ENCODE peak calls at places on chromosomes 6 and 20, in four cellular contexts. I is A549, A is tibial artery, C is PC-3. J is an unnamed sample.

GRCh38 chr6:144266091-144266649 is 19.0 kb upstream of the UTRN start:
- DNase-seq in A (peak; percentile 80), C (peak; percentile 97), I (peak; percentile 83), J (peak; percentile 53)

GRCh38 chr6:70738028-70738427 is 70.3 kb downstream of the SMAP1 start:
- DNase-seq in C (no peak), A (no peak), I (no peak), J (no peak)

GRCh38 chr20:24620937-24621519 is 151.6 kb downstream of the SYNDIG1 start:
- DNase-seq in C (no peak), A (no peak), I (no peak), J (no peak)

GRCh38 chr6:41059569-41059968 is 6.6 kb downstream of the APOBEC2 start:
- DNase-seq in A (no peak), C (peak; percentile 27), I (no peak), J (no peak)

GRCh38 chr6:90160013-90160412 is 136.6 kb downstream of the BACH2 start:
- DNase-seq in A (no peak), I (no peak), C (no peak), J (no peak)

GRCh38 chr6:166005846-166006592 is 161.6 kb downstream of the TBXT start:
- DNase-seq in A (peak; percentile 81), C (no peak), I (peak; percentile 93), J (no peak)

GRCh38 chr6:135054238-135054574 is 416 bp downstream of the HBS1L start:
- DNase-seq in A (no peak), I (peak; percentile 13), C (peak; percentile 2), J (no peak)

GRCh38 chr6:24738732-24739131 is 19.8 kb upstream of the C6orf62 start:
- DNase-seq in A (no peak), C (no peak), I (no peak), J (no peak)

GRCh38 chr20:43320536-43320935 is 130.8 kb upstream of the PTPRT start:
- DNase-seq in I (no peak), A (no peak), C (no peak), J (no peak)

GRCh38 chr6:127515234-127515793 is 3.8 kb downstream of the MTCL3 start:
- DNase-seq in C (no peak), A (no peak), I (no peak), J (no peak)

GRCh38 chr6:78062993-78063392 is 410.2 kb downstream of the MEI4 start:
- DNase-seq in I (no peak), C (no peak), A (no peak), J (no peak)
- H3K27ac ChIP-seq in I (no peak overlapping the region), C (no peak overlapping the region), A (no peak overlapping the region), J (no peak overlapping the region)

GRCh38 chr6:56242343-56242742 is 5.0 kb downstream of the COL21A1 start:
- DNase-seq in I (no peak), C (no peak), A (no peak), J (no peak)
- H3K27ac ChIP-seq in I (no peak overlapping the region), C (no peak overlapping the region), A (peak overlapping the region; percentile 64), J (no peak overlapping the region)

DNA sequence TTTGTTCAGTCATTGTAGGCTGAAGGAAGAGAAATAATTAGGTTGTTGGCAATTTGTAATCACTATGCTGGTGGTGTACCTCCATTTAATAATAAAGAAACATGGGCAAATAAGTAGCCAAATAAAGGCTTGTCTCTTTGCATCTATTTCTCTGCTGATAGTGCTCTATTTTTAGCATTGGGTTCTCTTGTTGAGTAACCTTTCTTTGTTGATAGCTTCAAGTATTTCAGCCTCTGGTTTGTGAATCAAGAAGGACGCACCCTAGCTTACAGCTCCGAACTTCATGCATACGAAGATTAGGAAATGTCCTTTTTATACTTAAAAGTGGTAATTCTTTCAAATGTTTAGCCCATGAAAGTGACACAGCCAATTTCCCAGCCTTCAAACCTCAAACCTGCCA is 2.6 kb downstream of the PPP1R14C start:
- DNase-seq in A (no peak), C (no peak), I (no peak), J (no peak)
- H3K27ac ChIP-seq in A (no peak overlapping the region), C (no peak overlapping the region), I (no peak overlapping the region), J (peak overlapping the region; percentile 76)

DNA sequence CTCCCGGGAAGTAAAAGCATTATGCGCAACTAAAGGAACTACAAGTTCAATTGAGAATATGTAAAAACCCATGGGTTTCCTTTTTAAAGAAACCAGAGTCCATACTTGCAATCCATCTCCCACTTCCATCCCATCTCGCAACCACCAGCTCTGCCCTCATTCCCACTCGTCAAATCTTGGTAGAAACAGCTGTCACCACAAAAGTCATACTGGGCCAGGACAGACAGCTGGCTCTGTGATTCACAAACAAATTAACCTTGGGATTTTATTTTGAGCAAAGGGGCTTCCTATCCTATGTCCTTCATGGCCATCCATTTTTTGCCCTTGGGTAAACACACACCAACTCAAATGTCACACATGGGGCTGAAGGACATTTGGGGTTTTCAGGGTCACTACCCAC is 81.4 kb downstream of the HAO1 start:
- DNase-seq in C (no peak), A (no peak), I (no peak), J (no peak)
- H3K27ac ChIP-seq in C (peak overlapping the region; percentile 96), A (no peak overlapping the region), I (no peak overlapping the region), J (peak overlapping the region; percentile 52)

DNA sequence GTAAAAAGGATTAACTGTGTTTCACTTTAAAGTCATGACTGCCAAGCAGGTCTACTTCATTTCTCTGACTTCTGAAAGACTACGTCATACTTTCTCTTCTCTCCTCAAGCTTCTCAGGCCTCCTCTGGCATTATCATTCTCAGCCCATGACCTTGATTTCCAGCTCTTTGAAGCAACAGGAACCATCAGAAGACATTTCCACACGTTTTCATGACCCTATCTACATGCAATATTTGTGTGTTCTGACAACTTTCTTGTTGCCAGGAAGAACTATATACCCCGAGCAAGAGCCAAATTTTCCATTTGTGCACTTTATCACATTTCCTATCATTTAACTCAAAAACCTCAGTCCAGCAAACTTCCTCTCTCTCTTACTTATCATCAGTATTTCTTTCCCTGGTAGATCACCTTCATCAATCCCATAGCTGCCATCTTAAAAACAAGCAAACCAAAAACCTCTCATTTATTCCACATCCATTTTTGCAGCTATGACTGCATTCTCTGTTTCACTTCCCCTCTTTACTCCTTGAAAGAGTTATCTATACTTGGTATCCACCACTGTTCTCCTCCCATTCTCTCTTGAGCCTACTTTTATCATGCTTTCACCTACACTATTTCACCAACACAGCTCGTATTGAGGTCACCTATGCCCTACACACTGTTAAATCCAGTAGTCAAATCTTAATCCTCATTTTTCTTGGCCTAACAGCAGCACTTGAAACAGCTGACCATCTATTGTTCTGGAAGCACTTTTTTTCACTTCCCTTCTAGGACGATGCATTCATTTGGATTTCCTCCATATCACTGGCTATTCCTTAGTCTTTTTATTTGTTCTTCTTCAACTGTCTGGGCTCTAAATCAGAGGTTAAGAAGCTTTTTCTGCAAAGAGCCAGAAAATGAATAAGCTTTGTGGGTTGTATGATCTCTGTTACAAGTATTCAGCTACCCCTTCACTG is 47.1 kb downstream of the STX7 start:
- DNase-seq in I (no peak), A (no peak), C (no peak), J (no peak)
- H3K27ac ChIP-seq in I (peak overlapping the region; percentile 35), A (no peak overlapping the region), C (no peak overlapping the region), J (no peak overlapping the region)

DNA sequence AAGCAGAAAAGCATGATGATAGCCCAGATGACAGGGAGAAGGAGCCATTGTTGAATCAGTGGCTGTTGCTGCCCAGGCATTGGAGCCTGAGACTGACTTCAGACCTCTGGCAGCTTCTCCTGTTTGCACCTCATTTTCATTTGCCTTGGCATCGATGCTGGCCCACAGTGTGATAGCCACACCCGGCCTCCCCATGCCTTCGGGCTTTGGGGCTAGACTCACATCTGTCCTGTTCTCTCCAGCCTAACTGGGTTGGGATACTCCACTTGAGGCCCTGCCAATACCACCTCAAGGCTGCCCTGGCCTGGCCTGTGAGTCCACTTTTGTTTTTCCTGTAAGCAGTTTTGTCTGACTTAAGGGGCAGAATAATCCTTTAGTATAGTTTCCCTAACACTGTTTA is 140.4 kb downstream of the UST start:
- DNase-seq in C (no peak), A (no peak), I (no peak), J (peak; percentile 16)
- H3K27ac ChIP-seq in C (no peak overlapping the region), A (peak overlapping the region; percentile 34), I (no peak overlapping the region), J (peak overlapping the region; percentile 85)

DNA sequence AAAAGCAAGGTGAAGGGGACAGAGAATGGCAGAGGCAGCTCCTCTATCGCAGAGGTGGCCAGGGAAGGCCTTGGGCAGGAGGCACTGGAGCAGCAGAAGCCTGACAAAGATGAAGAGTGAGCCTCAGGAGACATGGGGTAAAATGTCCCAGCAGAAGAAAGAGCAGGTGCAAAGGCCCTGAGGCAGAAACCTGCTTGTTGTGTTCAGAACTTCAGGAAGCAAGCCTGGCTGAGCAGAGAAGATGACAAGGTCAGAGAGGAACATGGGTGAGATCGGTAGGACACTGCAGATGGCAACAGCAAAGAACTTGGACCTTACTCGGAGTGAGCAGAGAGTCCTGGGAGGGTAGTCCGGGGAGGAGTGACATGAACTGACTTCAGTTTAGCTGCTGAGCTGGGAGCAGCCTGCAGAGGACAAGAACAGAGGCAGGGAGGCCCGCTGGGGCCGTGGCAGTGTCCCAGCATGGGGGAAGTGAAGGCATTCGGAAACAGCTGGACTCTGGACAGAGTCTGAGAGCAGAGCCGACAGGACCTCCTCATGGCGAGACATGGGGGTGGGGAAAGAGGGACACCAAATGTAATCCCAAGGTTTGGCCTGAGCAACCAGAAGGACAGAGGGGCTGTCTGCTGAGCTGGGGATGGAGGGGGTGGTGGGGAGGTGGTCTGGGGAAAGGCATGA is 106.3 kb downstream of the PREX1 start:
- DNase-seq in A (peak; percentile 74), C (no peak), I (no peak), J (no peak)
- H3K27ac ChIP-seq in A (peak overlapping the region; percentile 89), C (no peak overlapping the region), I (no peak overlapping the region), J (no peak overlapping the region)

DNA sequence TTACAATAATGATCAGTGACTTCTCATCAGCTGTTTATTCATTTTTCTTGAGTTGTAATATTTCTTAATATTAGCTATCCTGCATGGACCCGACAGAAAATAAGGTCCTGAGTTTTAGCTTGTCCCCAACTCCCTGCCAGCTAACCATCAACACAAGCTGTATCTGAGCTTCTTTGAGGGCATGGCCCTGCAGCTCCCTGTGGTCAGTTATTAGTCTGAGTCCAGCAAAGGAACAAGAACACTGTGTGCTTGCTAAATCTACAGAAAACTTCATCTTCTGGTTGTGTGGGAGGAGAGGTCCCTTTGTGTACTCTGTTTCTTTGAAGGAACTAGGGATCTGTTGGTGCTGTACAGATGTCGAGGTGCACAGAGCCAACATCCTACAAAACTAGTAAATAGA is 248.3 kb downstream of the LAMA2 start:
- DNase-seq in I (no peak), C (no peak), A (peak; percentile 82), J (no peak)
- H3K27ac ChIP-seq in I (no peak overlapping the region), C (no peak overlapping the region), A (peak overlapping the region; percentile 50), J (no peak overlapping the region)

J was measured in epithelial cell of prostate.